ENCODE peak calls at places on chromosomes 1 and 21, in eight cellular contexts. I, J, W, M, D, N, Q and R are unnamed samples.

GRCh38 chr1:204670152-204670927 is 15.2 kb downstream of the LRRN2 start:
- DNase-seq in N (no peak), Q (peak; percentile 64), D (no peak), M (peak; percentile 84), J (no peak), I (peak; percentile 39), W (no peak), R (no peak)

GRCh38 chr1:57072775-57073174 is 107.0 kb upstream of the C8B start:
- DNase-seq in J (no peak), W (no peak), M (no peak), I (no peak), D (no peak), Q (no peak), N (no peak), R (no peak)

GRCh38 chr1:12447849-12448312 is 170.1 kb downstream of the DHRS3 start:
- DNase-seq in D (no peak), W (no peak), N (no peak), M (peak; percentile 82), I (peak; percentile 39), J (no peak), Q (peak; percentile 90), R (no peak)

GRCh38 chr1:117096871-117097842 is 24.4 kb downstream of the TRIM45 start:
- DNase-seq in N (no peak), Q (peak; percentile 21), J (no peak), I (peak; percentile 64), M (peak; percentile 69), W (no peak), D (no peak), R (no peak)

GRCh38 chr1:199529324-199529723 is 498.2 kb upstream of the NR5A2 start:
- DNase-seq in M (no peak), N (no peak), W (no peak), Q (no peak), D (no peak), J (no peak), I (no peak), R (no peak)

GRCh38 chr1:206979379-206980043 is 9.3 kb upstream of the FCAMR start:
- DNase-seq in D (no peak), Q (peak; percentile 33), N (no peak), W (no peak), M (peak; percentile 27), I (peak; percentile 41), J (no peak), R (no peak)

GRCh38 chr1:226964611-226965486 is 24.8 kb downstream of the COQ8A start:
- DNase-seq in Q (no peak), N (no peak), I (no peak), D (peak; percentile 45), M (no peak), W (no peak), J (no peak), R (no peak)

GRCh38 chr1:18649713-18650370 is 19.2 kb downstream of the PAX7 start:
- DNase-seq in I (no peak), D (no peak), W (no peak), N (no peak), M (peak; percentile 12), Q (peak; percentile 3), J (no peak), R (no peak)

GRCh38 chr21:35754583-35754982 is 305.7 kb downstream of the SETD4 start:
- DNase-seq in Q (no peak), D (no peak), M (no peak), N (no peak), W (no peak), J (no peak), I (no peak), R (no peak)

GRCh38 chr1:94332952-94333351 is 85.2 kb upstream of the ABCD3 start:
- DNase-seq in I (peak; percentile 72), W (no peak), M (peak; percentile 68), J (no peak), N (no peak), D (no peak), Q (peak; percentile 29), R (no peak)

GRCh38 chr1:197526736-197527371 is 248.4 kb downstream of the DENND1B start:
- DNase-seq in D (no peak), I (peak; percentile 44), Q (peak; percentile 45), W (no peak), J (no peak), M (peak; percentile 8), N (no peak), R (no peak)

GRCh38 chr1:196309386-196309785 is 298.9 kb downstream of the KCNT2 start:
- DNase-seq in N (no peak), Q (peak; percentile 32), D (no peak), M (peak; percentile 30), J (no peak), I (peak; percentile 68), W (no peak), R (peak; percentile 13)

GRCh38 chr1:107899655-107900054 is 65.3 kb downstream of the VAV3 start:
- DNase-seq in Q (no peak), J (no peak), D (no peak), W (no peak), N (no peak), M (no peak), I (no peak), R (peak; percentile 37)

DNA sequence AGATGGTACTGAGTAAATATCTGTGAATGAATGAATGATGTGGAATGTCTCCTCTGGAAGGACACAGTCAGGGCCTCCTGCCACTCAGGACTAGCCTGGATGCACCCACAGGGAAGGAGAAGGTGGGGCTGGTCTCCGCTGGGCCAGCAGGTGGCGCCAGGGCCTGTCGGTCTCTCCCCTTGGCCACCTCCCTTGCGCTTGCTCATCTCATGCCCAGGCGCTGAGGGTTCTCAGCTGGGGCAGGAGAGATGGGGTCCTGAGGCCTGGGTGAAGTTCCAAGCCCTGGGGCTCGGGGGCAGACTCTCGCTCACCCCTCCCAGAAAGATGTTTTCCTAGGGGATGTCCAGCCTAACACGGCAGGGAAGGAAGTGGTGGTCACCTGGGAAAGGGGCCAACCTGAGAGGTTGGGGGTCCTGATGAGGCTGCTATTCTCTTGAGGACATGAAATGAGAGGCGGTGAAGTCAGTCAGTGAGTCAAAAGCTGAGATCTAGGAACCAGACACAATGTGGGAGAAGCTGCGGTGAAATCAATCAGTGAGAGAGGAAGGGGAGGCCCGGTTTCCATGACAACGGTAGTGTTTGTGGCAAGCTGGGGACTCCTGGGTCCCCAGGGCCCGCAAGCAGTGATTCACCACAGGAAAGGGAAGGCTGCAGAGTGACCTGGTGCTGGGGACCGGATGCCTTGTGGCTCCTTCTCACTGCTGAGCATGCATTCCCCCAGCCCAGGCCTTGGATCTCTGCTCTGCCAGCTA is 14.6 kb upstream of the MEX3A start:
- DNase-seq in J (peak; percentile 87), N (peak; percentile 95), W (peak; percentile 91), M (peak; percentile 72), D (peak; percentile 96), Q (peak; percentile 81), I (peak; percentile 78), R (no peak)
- H3K4me3 ChIP-seq in J (no peak overlapping the region), N (no peak overlapping the region), W (peak overlapping the region; percentile 7), M (no peak overlapping the region), D (no peak overlapping the region), Q (no peak overlapping the region), I (no peak overlapping the region), R (no peak overlapping the region)

GRCh38 chr1:156136970-156137483 is 16.4 kb upstream of the SEMA4A start:
- DNase-seq in Q (no peak), M (no peak), I (no peak), W (no peak), J (no peak), D (no peak), N (no peak), R (no peak)
- TF ChIP-seq CTCF in Q (peak; percentile 17), M (no peak), I (no peak), W (no peak), J (no peak), D (no peak), N (no peak), R (no peak)

GRCh38 chr1:233240367-233240766 is 55.2 kb downstream of the PCNX2 start:
- DNase-seq in N (no peak), J (no peak), D (no peak), M (no peak), Q (peak; percentile 58), W (no peak), I (peak; percentile 39), R (no peak)

GRCh38 chr1:233242827-233243483 is 52.6 kb downstream of the PCNX2 start:
- DNase-seq in Q (peak; percentile 13), J (no peak), N (no peak), I (no peak), W (no peak), M (no peak), D (no peak), R (no peak)

GRCh38 chr1:233238884-233239432 is 56.6 kb downstream of the PCNX2 start:
- DNase-seq in I (peak; percentile 12), J (no peak), D (no peak), W (no peak), M (no peak), Q (no peak), N (no peak), R (no peak)

GRCh38 chr1:233241782-233242181 is 53.7 kb downstream of the PCNX2 start:
- DNase-seq in N (no peak), Q (no peak), J (no peak), D (no peak), W (no peak), I (no peak), M (no peak), R (no peak)

DNA sequence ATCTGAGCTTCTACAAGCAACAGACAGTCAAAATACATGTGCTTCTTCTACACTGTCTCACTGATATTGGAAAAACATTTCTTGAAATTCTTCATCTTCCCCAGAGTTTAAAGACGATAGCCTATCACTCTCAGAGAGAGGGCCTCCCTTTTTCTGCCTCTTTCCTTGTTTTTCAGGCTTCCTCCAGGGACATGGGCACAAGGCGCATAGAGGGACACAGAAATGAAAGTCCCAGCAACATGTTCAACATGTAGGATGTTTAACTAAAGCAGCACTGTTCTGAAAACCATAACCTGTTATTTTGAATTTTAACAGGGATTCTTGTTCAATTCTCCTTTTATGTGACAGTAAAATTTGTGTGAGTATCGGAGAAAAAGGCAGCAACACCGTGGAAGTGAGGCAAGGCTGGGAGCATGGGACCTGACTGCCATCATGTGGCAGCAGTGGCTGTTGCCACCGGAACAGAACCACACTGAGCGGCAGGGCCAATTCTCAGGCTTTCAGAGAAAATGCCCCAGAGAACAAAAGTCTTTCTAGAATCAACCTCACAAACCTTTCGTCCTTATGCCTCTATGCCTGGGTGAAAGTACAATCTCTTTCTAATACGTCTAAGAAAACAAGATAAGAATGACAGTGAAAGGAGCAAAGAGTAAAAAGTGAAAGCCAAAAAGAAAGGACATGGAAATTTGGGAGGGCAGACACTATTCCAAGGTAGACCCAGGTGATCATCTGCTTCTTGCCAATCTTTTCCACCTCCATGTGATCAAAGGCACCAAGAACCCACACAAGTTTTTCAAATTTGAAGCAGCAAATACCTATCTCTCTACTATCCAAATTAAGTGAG is 54.5 kb downstream of the PCNX2 start:
- DNase-seq in M (peak; percentile 30), W (no peak), D (peak; percentile 78), I (peak; percentile 42), Q (peak; percentile 60), J (peak; percentile 34), N (peak; percentile 72), R (peak; percentile 32)
- H3K4me3 ChIP-seq in M (no peak overlapping the region), W (no peak overlapping the region), D (peak overlapping the region; percentile 40), I (no peak overlapping the region), Q (no peak overlapping the region), J (no peak overlapping the region), N (no peak overlapping the region), R (no peak overlapping the region)

DNA sequence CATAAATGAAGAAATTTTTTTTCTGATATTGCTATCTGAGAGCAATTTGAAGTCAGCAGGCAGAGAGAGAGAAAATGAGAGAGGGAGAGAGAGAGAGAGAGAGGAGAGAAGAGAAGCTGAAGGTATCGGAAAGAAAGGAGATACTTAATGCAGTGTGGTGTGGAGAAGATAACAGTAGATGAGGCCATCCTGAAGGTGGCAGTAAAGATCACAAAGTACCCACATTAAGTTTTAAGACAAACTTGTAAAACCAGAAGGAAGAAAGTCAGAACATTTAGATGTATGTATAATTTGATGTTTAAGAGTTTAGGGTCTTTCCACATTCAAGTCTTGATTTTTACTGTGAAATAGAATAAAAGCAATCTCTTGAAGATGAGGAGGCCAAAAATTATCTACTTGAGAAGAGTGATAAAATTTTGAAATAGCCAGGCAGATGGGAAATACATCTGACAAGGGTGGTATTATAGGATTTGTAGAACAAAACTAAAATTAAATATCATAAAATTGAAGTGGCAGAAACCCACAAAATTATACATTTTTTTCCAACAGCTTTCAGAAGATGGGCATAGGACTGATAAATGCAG is 1753.4 kb downstream of the MRPL39 start:
- DNase-seq in J (no peak), D (no peak), W (no peak), M (peak; percentile 10), I (peak; percentile 31), Q (no peak), N (no peak), R (peak; percentile 36)
- TF ChIP-seq CTCF in J (no peak), D (peak; percentile 16), W (peak; percentile 69), M (peak; percentile 44), I (peak; percentile 51), Q (no peak), N (peak; percentile 6), R (peak; percentile 72)